ENCODE peak calls at places on chromosomes 5 and 9, in six cellular contexts. S, G, N, P, J and A are unnamed samples.
A peak's percentile ranks its signal among the peaks of the same experiment; 100 is the strongest.

GRCh38 chr5:953535-954449 is 54.8 kb upstream of the NKD2 start:
- DNase-seq in S (no peak), G (no peak), N (no peak), P (no peak), J (no peak), A (no peak)

GRCh38 chr9:134214395-134214765 is 50.0 kb upstream of the RNU6ATAC start:
- DNase-seq in S (no peak), G (no peak), N (no peak), P (peak; percentile 72), J (no peak), A (no peak)

GRCh38 chr9:130681769-130682489 is 11.7 kb upstream of the EXOSC2 start:
- DNase-seq in S (peak; percentile 77), G (no peak), N (peak; percentile 57), P (no peak), J (no peak), A (no peak)

GRCh38 chr5:93611900-93612898 is 29.2 kb downstream of the NR2F1 start:
- DNase-seq in S (peak; percentile 72), G (no peak), N (peak; percentile 66), P (peak; percentile 59), J (peak; percentile 43), A (peak; percentile 72)

GRCh38 chr9:99368341-99369326 is 146.6 kb downstream of the SEC61B start:
- DNase-seq in S (no peak), G (peak; percentile 12), N (no peak), P (peak; percentile 79), J (peak; percentile 83), A (no peak)

GRCh38 chr5:153445875-153446567 is 44.4 kb upstream of the GRIA1 start:
- DNase-seq in S (no peak), G (no peak), N (no peak), P (peak; percentile 61), J (no peak), A (no peak)

GRCh38 chr5:174910245-174910737 is 185.9 kb downstream of the MSX2 start:
- DNase-seq in S (peak; percentile 92), G (peak; percentile 67), N (peak; percentile 88), P (peak; percentile 12), J (peak; percentile 18), A (peak; percentile 76)

GRCh38 chr5:138148811-138149210 is 9.6 kb upstream of the NME5 start:
- DNase-seq in S (no peak), G (no peak), N (no peak), P (peak; percentile 44), J (peak; percentile 65), A (no peak)

GRCh38 chr9:22976454-22976853 is 529.8 kb downstream of the DMRTA1 start:
- DNase-seq in S (no peak), G (no peak), N (no peak), P (no peak), J (peak; percentile 55), A (no peak)

GRCh38 chr5:120106912-120107525 is 357.1 kb upstream of the PRR16 start:
- DNase-seq in S (no peak), G (no peak), N (no peak), P (no peak), J (no peak), A (no peak)

GRCh38 chr5:75552764-75553163 is 41.1 kb downstream of the POLK start:
- DNase-seq in S (no peak), G (no peak), N (no peak), P (no peak), J (no peak), A (no peak)

GRCh38 chr5:38607396-38607795 is 51.0 kb upstream of the LIFR start:
- DNase-seq in S (no peak), G (no peak), N (no peak), P (peak; percentile 95), J (peak; percentile 97), A (no peak)

GRCh38 chr5:133916479-133916878 is 51.9 kb downstream of the C5orf15 start:
- DNase-seq in S (no peak), G (no peak), N (no peak), P (no peak), J (no peak), A (no peak)

GRCh38 chr9:34557421-34558321 is 31.9 kb downstream of the CNTFR start:
- DNase-seq in S (no peak), G (no peak), N (no peak), P (no peak), J (no peak), A (no peak)

GRCh38 chr5:11384441-11385250 is 519.6 kb downstream of the CTNND2 start:
- DNase-seq in S (peak; percentile 62), G (no peak), N (peak; percentile 39), P (no peak), J (no peak), A (peak; percentile 22)

GRCh38 chr5:3382782-3383181 is 212.8 kb upstream of the IRX1 start:
- DNase-seq in S (no peak), G (no peak), N (no peak), P (no peak), J (no peak), A (no peak)

GRCh38 chr5:160083012-160083436 is 36.2 kb downstream of the PWWP2A start:
- DNase-seq in S (no peak), G (no peak), N (no peak), P (peak; percentile 67), J (peak; percentile 81), A (no peak)

GRCh38 chr9:126690431-126691051 is 76.8 kb downstream of the LMX1B start:
- DNase-seq in S (peak; percentile 95), G (no peak), N (peak; percentile 83), P (peak; percentile 7), J (no peak), A (peak; percentile 66)

GRCh38 chr5:172377438-172377837 is 76.9 kb downstream of the SH3PXD2B start:
- DNase-seq in S (no peak), G (no peak), N (no peak), P (no peak), J (no peak), A (no peak)

GRCh38 chr5:143105216-143105905 is 298.1 kb downstream of the NR3C1 start:
- DNase-seq in S (no peak), G (no peak), N (no peak), P (no peak), J (no peak), A (no peak)

GRCh38 chr5:153623906-153624765 is 133.7 kb downstream of the GRIA1 start:
- DNase-seq in S (no peak), G (no peak), N (peak; percentile 31), P (no peak), J (peak; percentile 69), A (no peak)

GRCh38 chr5:176589039-176589769 is 20.8 kb downstream of the GPRIN1 start:
- DNase-seq in S (no peak), G (no peak), N (no peak), P (no peak), J (no peak), A (no peak)

GRCh38 chr5:74313896-74314295 is 326.6 kb downstream of the ENC1 start:
- DNase-seq in S (no peak), G (no peak), N (no peak), P (no peak), J (no peak), A (no peak)
- H3K18ac ChIP-seq in S (no peak overlapping the region), G (no peak overlapping the region), N (no peak overlapping the region), P (no peak overlapping the region), J (no peak overlapping the region), A (no peak overlapping the region)

GRCh38 chr5:65721050-65721774 is 697 bp downstream of the SGTB start:
- DNase-seq in S (no peak), G (peak; percentile 12), N (peak; percentile 45), P (peak; percentile 86), J (peak; percentile 83), A (peak; percentile 64)

GRCh38 chr5:65727491-65728156 is 5.6 kb downstream of the NLN start:
- DNase-seq in S (no peak), G (no peak), N (no peak), P (no peak), J (no peak), A (no peak)

GRCh38 chr5:65718576-65719310 is 3.2 kb downstream of the SGTB start:
- DNase-seq in S (no peak), G (no peak), N (no peak), P (no peak), J (no peak), A (no peak)

GRCh38 chr5:65722575-65723424 is 795 bp downstream of the NLN start:
- DNase-seq in S (peak; percentile 52), G (peak; percentile 40), N (peak; percentile 55), P (peak; percentile 75), J (peak; percentile 63), A (peak; percentile 83)

DNA sequence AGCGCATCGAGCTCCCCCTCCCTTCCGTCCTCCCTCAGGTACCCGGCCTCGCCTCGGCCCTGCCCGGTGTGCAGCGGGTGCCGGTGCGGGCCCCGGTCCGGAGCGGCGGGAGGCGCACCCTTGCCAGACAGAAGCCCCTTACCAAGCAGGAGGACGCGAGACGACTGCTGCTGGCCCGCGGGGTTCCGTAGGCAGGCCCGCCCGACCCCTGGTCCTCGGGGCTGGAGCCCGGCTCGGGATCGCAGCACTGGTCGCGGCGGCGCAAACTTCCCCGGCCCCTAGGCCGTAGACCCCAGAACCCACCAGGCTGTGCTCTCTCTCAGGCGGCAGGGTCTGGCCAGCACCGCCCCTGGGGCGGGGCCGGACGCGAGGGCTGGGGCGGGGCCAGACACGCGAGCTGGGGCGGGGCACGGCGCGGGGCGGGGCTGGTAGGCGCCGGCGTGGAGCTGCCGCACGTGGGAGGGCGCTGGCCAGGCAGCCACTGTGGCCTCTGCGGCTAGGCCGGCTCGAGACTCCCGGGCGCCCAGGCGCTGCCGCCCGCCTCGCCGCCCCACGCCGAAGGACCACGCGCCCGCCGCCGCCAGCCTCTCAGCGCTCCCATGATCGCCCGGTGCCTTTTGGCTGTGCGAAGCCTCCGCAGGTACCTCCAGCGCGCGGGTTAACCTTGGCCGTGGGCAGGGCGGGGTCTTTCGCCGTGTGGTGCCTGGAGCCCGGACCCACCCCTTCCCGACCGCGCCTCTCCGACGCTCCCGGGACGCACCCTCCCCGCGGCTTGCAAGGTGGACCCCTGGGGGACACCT is at the start of the genes NLN and SGTB:
- DNase-seq in S (peak; percentile 93), G (peak; percentile 86), N (peak; percentile 87), P (peak; percentile 82), J (peak; percentile 66), A (peak; percentile 92)
- H3K18ac ChIP-seq in S (peak within 1 kb of the TSS; percentile 81), G (peak within 1 kb of the TSS; percentile 98), N (peak within 1 kb of the TSS; percentile 88), P (peak within 1 kb of the TSS; percentile 92), J (peak within 1 kb of the TSS; percentile 29), A (peak within 1 kb of the TSS; percentile 82)

DNA sequence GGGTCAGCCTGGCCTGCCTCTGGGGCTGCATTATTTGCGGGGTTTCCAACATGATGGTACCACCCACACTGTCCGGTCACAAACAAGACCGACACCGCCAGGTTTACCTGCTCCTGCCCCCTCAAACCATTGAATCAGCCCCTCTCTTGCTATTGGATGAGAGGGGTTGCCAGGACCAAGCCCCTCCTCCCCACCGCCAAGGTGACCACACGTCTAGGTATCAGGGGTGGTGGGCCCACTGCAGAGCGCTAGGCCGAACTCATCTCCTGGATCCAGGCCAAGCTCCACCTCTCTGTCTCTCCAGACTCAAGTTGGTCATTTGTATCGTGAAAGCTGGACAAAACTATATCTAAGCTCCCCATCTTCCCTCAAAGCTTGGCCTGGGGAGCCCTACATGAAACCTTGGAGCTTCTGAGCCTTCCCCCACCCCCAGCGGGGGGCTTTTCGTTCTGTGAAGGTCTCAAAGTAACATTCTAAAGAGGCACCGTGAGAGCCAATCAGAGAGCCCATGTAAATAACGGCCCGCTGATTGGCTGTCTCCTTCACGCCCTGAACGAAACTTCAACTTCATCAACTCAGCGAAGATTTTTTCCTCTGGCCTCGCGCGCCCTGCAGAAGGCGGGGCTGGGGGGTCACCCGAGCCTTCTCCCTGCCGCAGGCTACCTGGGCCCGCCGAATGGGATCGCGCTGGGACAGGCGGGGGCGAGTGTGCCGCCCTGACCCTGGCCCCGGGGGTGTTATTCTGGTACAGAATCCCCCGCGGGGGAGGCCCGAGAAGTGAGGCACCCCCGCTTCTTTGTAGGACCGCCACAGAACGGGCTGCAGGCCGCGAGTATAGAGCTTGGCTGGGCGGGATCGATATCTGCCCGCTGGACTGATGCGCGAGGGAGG is 49.6 kb upstream of the PSD2 start:
- DNase-seq in S (peak; percentile 89), G (peak; percentile 86), N (peak; percentile 96), P (peak; percentile 85), J (peak; percentile 67), A (peak; percentile 98)
- H3K18ac ChIP-seq in S (peak overlapping the region; percentile 89), G (peak overlapping the region; percentile 97), N (no peak overlapping the region), P (peak overlapping the region; percentile 38), J (no peak overlapping the region), A (peak overlapping the region; percentile 41)

GRCh38 chr9:21077842-21078241 is at the start of gene IFNB1:
- DNase-seq in S (no peak), G (no peak), N (no peak), P (no peak), J (no peak), A (no peak)
- H3K18ac ChIP-seq in S (no peak within 1 kb of the TSS), G (no peak within 1 kb of the TSS), N (no peak within 1 kb of the TSS), P (no peak within 1 kb of the TSS), J (no peak within 1 kb of the TSS), A (no peak within 1 kb of the TSS)